ENCODE peak calls at places on chromosomes 5 and 9, in four cellular contexts. One of them, this sample, is unnamed.

GRCh38 chr5:143133721-143134120 is 269.8 kb downstream of the NR3C1 start:
- DNase-seq in SK-N-SH: no peak
- DNase-seq in HepG2: no peak
- DNase-seq in K562: no peak
- DNase-seq in this sample: no peak

GRCh38 chr9:123679330-123679987 is 250.5 kb downstream of the DENND1A start:
- DNase-seq in K562: no peak
- DNase-seq in HepG2: peak; percentile 88
- DNase-seq in SK-N-SH: peak; percentile 59
- DNase-seq in this sample: no peak

GRCh38 chr5:8956659-8957058 is 589.2 kb downstream of the SEMA5A start:
- DNase-seq in K562: no peak
- DNase-seq in SK-N-SH: no peak
- DNase-seq in HepG2: no peak
- DNase-seq in this sample: no peak

GRCh38 chr9:89635007-89635742 is 30.4 kb downstream of the GADD45G start:
- DNase-seq in HepG2: no peak
- DNase-seq in SK-N-SH: no peak
- DNase-seq in K562: no peak
- DNase-seq in this sample: no peak

GRCh38 chr5:34682926-34683623 is 26.9 kb downstream of the RAI14 start:
- DNase-seq in HepG2: peak; percentile 33
- DNase-seq in K562: no peak
- DNase-seq in SK-N-SH: no peak
- DNase-seq in this sample: peak; percentile 16

GRCh38 chr9:104820336-104820735 is 56.4 kb downstream of the NIPSNAP3B start:
- DNase-seq in SK-N-SH: no peak
- DNase-seq in HepG2: no peak
- DNase-seq in K562: peak; percentile 41
- DNase-seq in this sample: no peak

GRCh38 chr5:1525624-1525985 is 1.8 kb upstream of the LPCAT1 start:
- DNase-seq in HepG2: no peak
- DNase-seq in SK-N-SH: no peak
- DNase-seq in K562: no peak
- DNase-seq in this sample: no peak

GRCh38 chr5:146860213-146860891 is 18.2 kb downstream of the PPP2R2B start:
- DNase-seq in SK-N-SH: no peak
- DNase-seq in HepG2: peak; percentile 19
- DNase-seq in K562: no peak
- DNase-seq in this sample: no peak

GRCh38 chr9:7008411-7008810 is 250.6 kb downstream of the KDM4C start:
- DNase-seq in HepG2: no peak
- DNase-seq in SK-N-SH: no peak
- DNase-seq in K562: no peak
- DNase-seq in this sample: no peak

GRCh38 chr9:79902937-79903600 is 331.3 kb downstream of the TLE4 start:
- DNase-seq in K562: no peak
- DNase-seq in HepG2: no peak
- DNase-seq in SK-N-SH: no peak
- DNase-seq in this sample: no peak

GRCh38 chr5:58902765-58903164 is 319.9 kb downstream of the RAB3C start:
- DNase-seq in K562: no peak
- DNase-seq in HepG2: no peak
- DNase-seq in SK-N-SH: no peak
- DNase-seq in this sample: no peak
- TF ChIP-seq ELF1 in K562: no peak
- TF ChIP-seq ELF1 in HepG2: no peak
- TF ChIP-seq ELF1 in SK-N-SH: no peak
- TF ChIP-seq ELF1 in this sample: no peak

DNA sequence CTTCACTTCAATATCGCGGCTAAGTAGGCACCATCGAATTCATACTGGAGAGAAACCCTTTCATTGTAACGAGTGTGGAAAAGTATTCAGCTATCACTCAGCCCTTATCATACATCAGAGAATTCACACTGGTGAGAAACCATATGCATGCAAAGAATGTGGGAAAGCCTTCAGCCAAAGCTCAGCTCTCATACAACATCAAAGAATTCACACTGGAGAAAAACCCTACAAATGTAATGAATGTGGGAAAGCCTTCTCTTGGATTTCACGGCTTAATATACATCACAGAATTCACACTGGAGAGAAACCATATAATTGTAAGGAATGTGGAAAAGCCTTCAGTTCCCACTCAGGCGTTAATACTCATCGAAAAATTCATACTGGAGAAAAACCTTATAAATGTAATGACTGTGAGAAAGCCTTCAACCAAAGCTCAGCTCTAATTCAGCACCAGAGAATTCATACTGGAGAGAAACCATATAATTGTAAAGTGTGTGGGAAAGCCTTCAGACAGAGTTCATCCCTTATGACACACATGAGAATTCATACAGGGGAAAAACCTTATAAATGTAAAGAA is 9.5 kb downstream of the ZNF879 start:
- DNase-seq in HepG2: no peak
- DNase-seq in K562: no peak
- DNase-seq in SK-N-SH: no peak
- DNase-seq in this sample: no peak
- H3K9me3 ChIP-seq in HepG2: peaks cover 87% of the 10 kb centered on the region
- H3K9me3 ChIP-seq in K562: no peaks in the 10 kb centered on the region
- H3K9me3 ChIP-seq in SK-N-SH: peaks cover 22% of the 10 kb centered on the region
- H3K9me3 ChIP-seq in this sample: peaks cover 17% of the 10 kb centered on the region

GRCh38 chr9:5587024-5587423 is 41.9 kb upstream of the RIC1 start:
- DNase-seq in K562: no peak
- DNase-seq in SK-N-SH: no peak
- DNase-seq in HepG2: no peak
- DNase-seq in this sample: no peak
- TF ChIP-seq ELF1 in K562: no peak
- TF ChIP-seq ELF1 in SK-N-SH: no peak
- TF ChIP-seq ELF1 in HepG2: no peak
- TF ChIP-seq ELF1 in this sample: no peak

GRCh38 chr9:1453636-1454035 is 403.5 kb downstream of the DMRT2 start:
- DNase-seq in HepG2: peak; percentile 3
- DNase-seq in K562: no peak
- DNase-seq in SK-N-SH: no peak
- DNase-seq in this sample: no peak
- H3K9me3 ChIP-seq in HepG2: no peaks in the 10 kb centered on the region
- H3K9me3 ChIP-seq in K562: no peaks in the 10 kb centered on the region
- H3K9me3 ChIP-seq in SK-N-SH: no peaks in the 10 kb centered on the region
- H3K9me3 ChIP-seq in this sample: peaks cover 3% of the 10 kb centered on the region

GRCh38 chr5:95511606-95512005 is 43.2 kb downstream of the SKIC3 start:
- DNase-seq in K562: no peak
- DNase-seq in HepG2: no peak
- DNase-seq in SK-N-SH: no peak
- DNase-seq in this sample: no peak

GRCh38 chr5:95508550-95508949 is 46.2 kb downstream of the SKIC3 start:
- DNase-seq in HepG2: no peak
- DNase-seq in K562: no peak
- DNase-seq in SK-N-SH: no peak
- DNase-seq in this sample: no peak
- TF ChIP-seq ELF1 in HepG2: no peak
- TF ChIP-seq ELF1 in K562: no peak
- TF ChIP-seq ELF1 in SK-N-SH: no peak
- TF ChIP-seq ELF1 in this sample: no peak

DNA sequence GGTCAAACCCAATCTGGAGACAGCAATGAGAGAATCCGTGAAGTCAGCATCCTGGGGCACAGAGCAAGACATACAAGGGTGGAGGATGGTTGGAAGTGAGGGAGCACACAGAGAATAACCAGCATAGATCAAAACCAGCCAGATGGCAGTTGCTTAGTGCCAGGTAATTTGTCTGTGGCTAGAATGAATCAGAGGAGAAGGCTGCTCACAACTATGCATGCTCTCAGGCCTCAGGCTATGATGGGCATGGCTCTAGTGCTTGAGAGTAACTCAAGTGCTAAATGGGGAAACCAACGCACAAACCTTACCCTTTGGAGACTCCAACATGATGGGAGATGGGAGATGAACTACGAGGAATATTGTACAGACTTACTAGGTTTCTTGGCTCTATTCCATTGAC is 160.8 kb downstream of the DMRT2 start:
- DNase-seq in HepG2: no peak
- DNase-seq in K562: no peak
- DNase-seq in SK-N-SH: no peak
- DNase-seq in this sample: no peak
- H3K9me3 ChIP-seq in HepG2: no peaks in the 10 kb centered on the region
- H3K9me3 ChIP-seq in K562: no peaks in the 10 kb centered on the region
- H3K9me3 ChIP-seq in SK-N-SH: no peaks in the 10 kb centered on the region
- H3K9me3 ChIP-seq in this sample: peaks cover 13% of the 10 kb centered on the region

DNA sequence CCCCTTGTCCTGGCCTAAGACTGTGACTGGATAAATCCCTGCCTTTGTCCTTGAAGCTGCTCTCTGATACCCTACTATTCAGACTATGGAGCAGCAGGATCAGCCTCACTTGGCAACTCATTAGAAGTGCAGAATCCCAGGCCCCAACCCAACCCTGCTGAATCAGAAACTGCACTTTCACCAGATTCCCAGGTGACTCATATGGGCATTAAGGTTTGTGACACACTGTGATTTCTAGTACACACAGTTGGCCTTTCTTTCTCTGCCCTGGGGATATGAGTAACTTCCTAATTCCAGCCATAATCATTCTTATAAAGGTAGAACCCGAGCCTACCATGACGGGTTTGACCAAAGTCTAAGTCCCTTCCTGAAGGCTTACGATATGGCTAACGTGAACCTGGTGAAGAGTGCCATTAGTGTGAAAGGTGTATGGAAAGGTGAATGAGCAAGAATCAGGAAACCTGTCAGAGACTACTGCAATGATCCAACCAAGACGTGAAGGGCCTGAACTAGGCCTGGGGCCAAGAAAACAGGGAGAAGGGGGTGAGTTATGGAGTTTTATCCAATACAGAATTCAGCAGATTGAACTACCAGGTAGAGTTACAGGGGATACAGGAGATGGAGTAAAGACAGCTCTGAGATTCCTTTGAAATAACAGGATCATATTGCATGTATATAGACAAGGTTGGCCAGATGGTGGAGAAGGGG is 533.0 kb downstream of the BNC2 start:
- DNase-seq in SK-N-SH: no peak
- DNase-seq in HepG2: no peak
- DNase-seq in K562: no peak
- DNase-seq in this sample: peak; percentile 66
- TF ChIP-seq ELF1 in SK-N-SH: peak; percentile 14
- TF ChIP-seq ELF1 in HepG2: no peak
- TF ChIP-seq ELF1 in K562: no peak
- TF ChIP-seq ELF1 in this sample: peak; percentile 17

DNA sequence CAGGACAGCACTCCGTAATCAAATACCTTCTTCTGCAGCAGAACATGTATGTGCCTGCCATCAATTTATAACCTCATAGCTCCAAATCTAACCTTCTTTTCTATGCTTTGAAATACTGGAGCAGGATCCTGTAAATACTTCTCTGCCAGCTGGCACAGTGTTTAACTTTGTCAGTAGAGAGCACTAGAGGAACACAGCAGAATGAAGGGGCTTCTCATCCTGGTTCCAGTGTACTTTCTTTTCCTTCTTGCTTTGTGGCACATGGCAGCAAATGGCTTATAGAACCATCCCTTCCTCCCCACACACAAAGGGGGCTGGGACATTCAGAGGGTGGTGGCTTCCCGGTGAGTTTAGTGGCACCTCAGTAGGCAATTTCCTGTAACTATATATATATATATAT is 3.8 kb upstream of the FBXW11 start:
- DNase-seq in SK-N-SH: no peak
- DNase-seq in K562: no peak
- DNase-seq in HepG2: peak; percentile 10
- DNase-seq in this sample: no peak
- H3K9me3 ChIP-seq in SK-N-SH: no peaks in the 10 kb centered on the region
- H3K9me3 ChIP-seq in K562: no peaks in the 10 kb centered on the region
- H3K9me3 ChIP-seq in HepG2: no peaks in the 10 kb centered on the region
- H3K9me3 ChIP-seq in this sample: no peaks in the 10 kb centered on the region

GRCh38 chr9:95073042-95073607 is 244.4 kb downstream of the FANCC start:
- DNase-seq in K562: no peak
- DNase-seq in HepG2: peak; percentile 25
- DNase-seq in SK-N-SH: no peak
- DNase-seq in this sample: no peak

GRCh38 chr9:95067888-95068287 is 249.6 kb downstream of the FANCC start:
- DNase-seq in SK-N-SH: no peak
- DNase-seq in HepG2: no peak
- DNase-seq in K562: no peak
- DNase-seq in this sample: no peak

GRCh38 chr9:95071450-95071849 is 246.1 kb downstream of the FANCC start:
- DNase-seq in K562: no peak
- DNase-seq in SK-N-SH: no peak
- DNase-seq in HepG2: no peak
- DNase-seq in this sample: no peak

GRCh38 chr9:95071925-95072324 is 245.6 kb downstream of the FANCC start:
- DNase-seq in K562: no peak
- DNase-seq in SK-N-SH: no peak
- DNase-seq in HepG2: no peak
- DNase-seq in this sample: no peak

DNA sequence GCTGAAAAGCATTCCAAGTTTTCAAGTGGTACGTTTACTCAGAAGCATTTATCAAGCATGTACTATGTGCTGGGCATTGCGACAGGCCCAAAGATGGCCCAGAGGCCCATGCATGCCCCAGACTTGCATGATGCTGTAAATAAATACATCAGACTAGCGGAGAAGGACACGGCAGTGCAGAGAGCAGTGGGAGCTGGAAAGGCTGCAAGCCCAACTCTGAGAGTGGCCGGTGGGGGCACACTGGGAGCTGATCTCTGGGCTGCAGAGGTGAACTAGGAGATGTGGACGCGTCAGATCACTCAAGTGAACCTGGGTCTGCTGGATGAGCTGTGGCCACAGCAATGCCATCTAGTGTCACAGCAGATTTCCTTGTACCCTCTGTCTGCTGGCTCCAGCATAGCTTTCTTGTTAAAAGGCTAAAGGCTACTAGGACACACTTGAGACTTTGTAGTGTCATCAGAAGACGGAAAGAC is 246.9 kb downstream of the FANCC start:
- DNase-seq in HepG2: peak; percentile 82
- DNase-seq in SK-N-SH: no peak
- DNase-seq in K562: no peak
- DNase-seq in this sample: no peak
- TF ChIP-seq ELF1 in HepG2: no peak
- TF ChIP-seq ELF1 in SK-N-SH: no peak
- TF ChIP-seq ELF1 in K562: no peak
- TF ChIP-seq ELF1 in this sample: no peak

GRCh38 chr5:40089269-40089668 is 590.4 kb upstream of the PTGER4 start:
- DNase-seq in K562: peak; percentile 6
- DNase-seq in SK-N-SH: no peak
- DNase-seq in HepG2: no peak
- DNase-seq in this sample: peak; percentile 16
- H3K9me3 ChIP-seq in K562: no peaks in the 10 kb centered on the region
- H3K9me3 ChIP-seq in SK-N-SH: no peaks in the 10 kb centered on the region
- H3K9me3 ChIP-seq in HepG2: peaks cover 83% of the 10 kb centered on the region
- H3K9me3 ChIP-seq in this sample: peaks cover 7% of the 10 kb centered on the region